ENCODE peak calls at places on chromosomes 1 and 21, in six cellular contexts. M is neuronal stem cell, W is IMR-90, E is H9, T is trophoblast cell, P is H1. L is an unnamed sample.

GRCh38 chr1:74470936-74471335 is 41.5 kb downstream of the LRRC53 start:
- DNase-seq in E (no peak), P (no peak), M (no peak), W (no peak), T (no peak), L (no peak)

GRCh38 chr1:156487862-156488261 is 12.7 kb downstream of the MEF2D start:
- DNase-seq in E (no peak), P (no peak), T (no peak), M (no peak), W (no peak), L (no peak)

GRCh38 chr21:27569091-27569490 is 602.2 kb upstream of the ADAMTS5 start:
- DNase-seq in P (no peak), E (no peak), M (no peak), W (peak), T (no peak), L (no peak)

GRCh38 chr21:35904995-35905972 is 155.0 kb downstream of the SETD4 start:
- DNase-seq in T (no peak), M (no peak), P (no peak), W (no peak), E (no peak), L (no peak)

GRCh38 chr1:17696417-17697301 is 58.5 kb upstream of the ACTL8 start:
- DNase-seq in T (no peak), M (no peak), P (peak), E (peak), W (peak), L (peak)

GRCh38 chr1:79929356-79929755 is 922.8 kb upstream of the ADGRL4 start:
- DNase-seq in P (no peak), T (no peak), M (no peak), E (no peak), W (peak), L (no peak)

GRCh38 chr21:36499578-36500471 is 19.9 kb upstream of the CLDN14 start:
- DNase-seq in E (no peak), T (no peak), P (no peak), M (no peak), W (no peak), L (no peak)

GRCh38 chr1:26010800-26011199 is 10.8 kb upstream of the EXTL1 start:
- DNase-seq in E (peak), M (no peak), T (no peak), P (no peak), W (no peak), L (no peak)

GRCh38 chr1:110214454-110215404 is 4.6 kb downstream of the KCNC4 start:
- DNase-seq in E (no peak), P (no peak), M (no peak), W (peak), T (no peak), L (no peak)

GRCh38 chr1:231866392-231867331 is 240.1 kb downstream of the DISC1 start:
- DNase-seq in T (peak), W (peak), M (peak), P (peak), E (peak), L (peak)

GRCh38 chr21:42769820-42770716 is 109.3 kb downstream of the WDR4 start:
- DNase-seq in T (no peak), P (no peak), M (no peak), W (no peak), E (no peak), L (no peak)

GRCh38 chr1:32557812-32558211 is 18.6 kb downstream of the ZBTB8A start:
- DNase-seq in T (no peak), W (no peak), E (no peak), P (no peak), M (no peak), L (no peak)

GRCh38 chr21:42440187-42440792 is 36.6 kb downstream of the UBASH3A start:
- DNase-seq in E (no peak), M (no peak), P (no peak), T (no peak), W (no peak), L (no peak)

GRCh38 chr1:41407666-41408252 is 46.5 kb downstream of the FOXO6 start:
- DNase-seq in E (no peak), W (no peak), M (no peak), T (no peak), P (no peak), L (no peak)

GRCh38 chr1:42427240-42427639 is 28.6 kb downstream of the ZMYND12 start:
- DNase-seq in T (no peak), P (no peak), W (no peak), E (no peak), M (no peak), L (no peak)

GRCh38 chr1:197590687-197591086 is 184.6 kb downstream of the DENND1B start:
- DNase-seq in E (no peak), T (no peak), M (no peak), W (no peak), P (no peak), L (no peak)

GRCh38 chr21:39182016-39182415 is 1.2 kb downstream of the PSMG1 start:
- DNase-seq in W (no peak), T (no peak), M (no peak), P (no peak), E (no peak), L (peak)

GRCh38 chr1:23400324-23401110 is 24.0 kb downstream of the TCEA3 start:
- DNase-seq in T (no peak), M (no peak), W (peak), P (no peak), E (no peak), L (no peak)

GRCh38 chr1:222465211-222466041 is 82.5 kb downstream of the HHIPL2 start:
- DNase-seq in T (peak), W (peak), E (peak), M (peak), P (peak), L (peak)

GRCh38 chr1:221419513-221420088 is 322.3 kb downstream of the DUSP10 start:
- DNase-seq in E (no peak), M (no peak), T (no peak), W (peak), P (no peak), L (peak)

GRCh38 chr1:33683913-33684312 is 180.0 kb upstream of the HMGB4 start:
- DNase-seq in P (no peak), M (no peak), W (no peak), T (no peak), E (no peak), L (no peak)

GRCh38 chr21:14251336-14251735 is 35.4 kb downstream of the RBM11 start:
- DNase-seq in P (no peak), M (no peak), E (no peak), T (no peak), W (no peak), L (no peak)

GRCh38 chr1:25900209-25900608 is 6.0 kb downstream of the STMN1 start:
- DNase-seq in T (no peak), P (no peak), W (no peak), E (no peak), M (no peak), L (no peak)

GRCh38 chr21:37447288-37447936 is 80.8 kb downstream of the DYRK1A start:
- DNase-seq in M (no peak), W (no peak), T (no peak), P (no peak), E (no peak), L (no peak)

GRCh38 chr1:4130096-4130495 is 230.0 kb upstream of the C1orf174 start:
- DNase-seq in T (no peak), P (no peak), M (no peak), W (no peak), E (no peak), L (no peak)

GRCh38 chr1:105362438-105362837 is 1612.7 kb downstream of the AMY1C start:
- DNase-seq in E (no peak), P (no peak), T (no peak), M (no peak), W (no peak), L (no peak)

GRCh38 chr1:11046625-11047365 is at the start of gene MASP2:
- DNase-seq in T (no peak), E (no peak), W (no peak), M (no peak), P (no peak), L (no peak)

GRCh38 chr1:115955228-115955627 is 21.1 kb upstream of the SLC22A15 start:
- DNase-seq in T (no peak), P (no peak), W (no peak), E (no peak), M (no peak), L (no peak)

GRCh38 chr1:153417136-153417888 is 992 bp downstream of the S100A7A start:
- DNase-seq in P (no peak), T (no peak), W (no peak), M (no peak), E (no peak), L (no peak)

GRCh38 chr1:224333309-224333926 is 3.4 kb upstream of the NVL start:
- DNase-seq in T (peak), E (no peak), P (no peak), W (peak), M (no peak), L (peak)

GRCh38 chr1:31224102-31224501 is 15.6 kb downstream of the NKAIN1 start:
- DNase-seq in T (no peak), M (no peak), W (no peak), P (no peak), E (no peak), L (no peak)

GRCh38 chr1:100597784-100598183 is 59.8 kb downstream of the GPR88 start:
- DNase-seq in T (no peak), W (peak), P (no peak), E (no peak), M (no peak), L (peak)
- H3K9ac ChIP-seq in T (no peak), W (peak), P (no peak), E (no peak), M (no peak), L (peak)

DNA sequence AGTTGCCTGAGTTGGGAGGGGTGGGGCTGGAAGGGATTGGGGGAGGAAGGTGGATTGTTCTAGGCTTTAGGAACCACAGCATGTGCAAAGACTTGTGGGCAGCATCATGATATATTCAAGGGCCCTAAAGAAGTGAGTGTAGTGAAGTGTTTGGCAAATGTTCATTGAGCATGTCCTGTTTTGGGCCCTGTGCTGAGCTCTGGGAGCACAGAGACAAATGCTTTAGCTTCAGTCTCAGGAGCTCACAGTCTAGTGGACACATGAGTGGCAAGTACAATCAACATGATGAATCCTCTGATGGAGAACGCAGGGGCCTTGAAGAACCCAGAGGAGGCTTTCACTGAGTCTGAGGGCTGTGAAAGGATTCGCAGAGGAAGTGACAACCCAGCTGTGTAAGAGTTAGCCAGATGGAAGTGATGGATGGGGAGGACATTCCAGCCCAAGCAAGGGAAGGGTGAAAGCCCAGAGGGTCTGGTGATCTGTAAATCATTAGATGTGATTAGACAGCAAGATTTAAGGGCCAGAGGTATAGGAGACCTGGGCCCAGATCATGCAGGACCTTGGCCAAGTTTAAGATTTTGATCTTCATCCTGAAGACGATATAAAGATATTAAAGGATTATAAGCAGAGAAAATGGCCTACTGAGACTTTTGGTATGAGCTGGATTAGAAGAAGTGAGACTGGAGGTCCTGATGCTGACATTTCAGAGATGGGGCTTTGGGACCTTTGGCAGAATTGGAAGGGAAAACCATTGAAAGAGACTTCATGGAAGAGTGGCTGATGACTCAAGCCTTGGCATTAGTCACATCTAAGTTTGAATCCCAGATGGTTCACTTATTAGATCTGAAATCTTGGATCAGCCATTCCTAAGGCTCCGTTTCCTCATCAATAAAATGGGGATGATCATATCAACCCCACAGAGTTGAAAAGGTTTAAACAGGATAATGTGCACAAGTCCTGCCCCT is 4.6 kb downstream of the IPO13 start:
- DNase-seq in P (no peak), T (no peak), M (no peak), E (no peak), W (peak), L (no peak)
- H3K14ac ChIP-seq in P (no peak), T (no peak), M (no peak), E (no peak), W (no peak), L (no peak)

GRCh38 chr1:7298749-7299151 is 472.3 kb upstream of the VAMP3 start:
- DNase-seq in E (no peak), W (peak), M (no peak), T (no peak), P (no peak), L (peak)
- H3K9ac ChIP-seq in E (no peak), W (peak), M (no peak), T (no peak), P (no peak), L (peak)

GRCh38 chr1:36542962-36543515 is 60.3 kb upstream of the CSF3R start:
- DNase-seq in M (no peak), T (no peak), E (peak), W (no peak), P (no peak), L (no peak)
- H3K14ac ChIP-seq in M (no peak), T (no peak), E (no peak), W (no peak), P (no peak), L (no peak)

DNA sequence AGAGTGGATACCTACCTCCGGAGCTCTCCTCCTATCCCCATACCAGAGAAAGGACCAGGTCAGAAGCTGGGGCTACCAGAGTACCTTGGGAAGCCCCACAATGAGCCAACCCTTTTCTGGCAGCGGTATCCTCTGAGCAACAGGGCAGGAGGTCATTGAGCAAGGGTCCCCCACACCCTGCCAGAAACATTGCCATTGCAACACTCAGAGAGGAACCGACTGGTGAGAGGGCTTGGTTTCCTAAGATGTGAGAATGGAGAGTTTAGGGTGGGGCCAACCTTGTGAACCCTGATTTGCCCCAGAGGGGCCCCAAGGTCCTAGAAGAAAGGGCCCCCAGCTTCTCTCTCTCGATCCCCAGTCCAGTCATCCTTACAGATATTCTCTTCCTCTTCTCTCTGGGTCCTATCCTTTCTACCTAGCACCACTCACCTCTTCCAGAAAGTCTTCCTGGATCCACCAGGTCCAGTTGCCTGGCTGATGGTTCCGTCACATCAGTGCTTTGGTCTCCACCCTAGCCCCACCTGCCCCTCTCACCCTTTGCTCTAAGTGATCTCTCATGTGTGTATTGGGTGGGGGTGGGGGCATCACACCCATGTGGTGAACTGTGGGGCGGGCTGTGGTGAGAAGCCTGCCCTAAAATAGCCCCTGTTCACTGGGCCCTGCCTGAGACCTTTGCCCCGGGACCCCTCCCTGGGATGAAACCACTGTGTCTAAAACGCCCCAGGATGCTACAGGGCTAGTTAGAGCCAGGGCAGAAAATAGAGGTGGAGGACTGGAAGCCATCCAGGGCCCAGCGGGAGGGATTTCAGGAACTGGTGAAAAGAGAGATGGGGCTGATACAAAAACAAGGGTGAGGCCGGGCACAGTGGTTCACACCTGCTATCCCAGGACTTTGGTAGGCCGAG is 8.7 kb downstream of the FGR start:
- DNase-seq in T (no peak), P (no peak), E (no peak), W (no peak), M (no peak), L (no peak)
- H3K9ac ChIP-seq in T (no peak), P (no peak), E (no peak), W (no peak), M (no peak), L (no peak)

GRCh38 chr1:151935154-151935553 is 25.8 kb upstream of the THEM4 start:
- DNase-seq in T (no peak), E (no peak), P (no peak), M (no peak), W (peak), L (peak)

GRCh38 chr1:151934048-151934493 is 24.8 kb upstream of the THEM4 start:
- DNase-seq in E (peak), W (peak), P (no peak), T (peak), M (peak), L (peak)

GRCh38 chr1:151939141-151939540 is 29.8 kb upstream of the THEM4 start:
- DNase-seq in P (no peak), M (no peak), W (no peak), T (peak), E (no peak), L (no peak)

GRCh38 chr1:151936653-151937052 is 27.3 kb upstream of the THEM4 start:
- DNase-seq in M (no peak), E (no peak), W (no peak), P (no peak), T (no peak), L (no peak)

DNA sequence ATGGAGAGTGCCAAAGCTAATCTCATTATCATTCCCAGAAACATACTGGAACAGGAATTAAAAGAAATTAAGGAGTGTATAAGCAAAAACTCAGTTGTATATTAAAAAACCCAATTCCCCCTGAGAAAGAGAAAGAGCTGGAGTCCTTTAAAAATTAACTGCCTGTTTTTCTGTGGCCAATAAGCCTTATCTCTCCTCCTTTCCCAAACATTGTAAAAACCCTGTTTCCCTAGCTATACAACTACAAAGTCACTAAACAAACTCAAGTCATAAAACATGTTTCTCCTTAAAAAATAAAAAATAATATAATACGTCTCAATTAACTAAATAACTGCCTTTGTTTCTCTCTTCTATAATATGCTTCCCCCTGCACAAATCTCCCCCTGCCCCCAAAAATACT is 26.9 kb upstream of the THEM4 start:
- DNase-seq in M (no peak), T (no peak), W (no peak), P (no peak), E (no peak), L (no peak)
- H3K14ac ChIP-seq in M (no peak), T (no peak), W (no peak), P (no peak), E (no peak), L (no peak)

L was measured in mesenchymal stem cell.